ENCODE peak calls at places on chromosomes 5 and 9, in nine cellular contexts. T is coronary artery; L is lower lobe of right lung; Y is pancreas; H is A673; M is foreskin fibroblast; C is PC-3; I is CD8-positive, alpha-beta T cell; S is psoas muscle. B is an unnamed sample.

GRCh38 chr5:31329722-31330121 is 136.2 kb downstream of the CDH6 start:
- DNase-seq in H (no peak), S (no peak), L (no peak), T (no peak), Y (no peak), M (peak; percentile 9), I (no peak), C (no peak), B (no peak)

GRCh38 chr9:116639251-116639741 is 47.8 kb upstream of the TRIM32 start:
- DNase-seq in I (no peak), S (no peak), T (no peak), L (no peak), M (peak; percentile 83), Y (no peak), C (no peak), H (no peak), B (no peak)

GRCh38 chr9:72807765-72808445 is 144.9 kb downstream of the ALDH1A1 start:
- DNase-seq in I (no peak), C (peak; percentile 29), M (peak; percentile 7), S (no peak), Y (no peak), L (no peak), H (peak; percentile 15), T (no peak), B (no peak)

GRCh38 chr5:179890751-179891682 is 16.7 kb downstream of the TBC1D9B start:
- DNase-seq in C (no peak), M (no peak), L (no peak), H (no peak), S (no peak), T (no peak), Y (no peak), I (no peak), B (no peak)

GRCh38 chr5:172499287-172499686 is 45.0 kb upstream of the SH3PXD2B start:
- DNase-seq in L (no peak), S (no peak), C (no peak), M (no peak), H (no peak), Y (no peak), I (no peak), T (peak; percentile 16), B (no peak)

GRCh38 chr5:73816656-73817420 is 190.8 kb downstream of the ARHGEF28 start:
- DNase-seq in I (no peak), M (peak; percentile 92), T (no peak), S (no peak), H (no peak), L (no peak), C (no peak), Y (no peak), B (peak; percentile 63)

GRCh38 chr5:87394407-87394806 is 18.3 kb downstream of the CCNH start:
- DNase-seq in L (no peak), T (no peak), S (no peak), I (no peak), C (peak; percentile 86), Y (no peak), H (no peak), M (peak; percentile 78), B (peak; percentile 38)

GRCh38 chr9:13266172-13266571 is 13.3 kb downstream of the MPDZ start:
- DNase-seq in C (no peak), S (no peak), I (no peak), L (no peak), T (no peak), Y (no peak), H (no peak), M (peak; percentile 29), B (no peak)

GRCh38 chr5:177957241-177957640 is 38.8 kb downstream of the PROP1 start:
- DNase-seq in T (no peak), M (no peak), H (no peak), C (no peak), Y (no peak), I (no peak), L (no peak), S (no peak), B (no peak)

GRCh38 chr9:121545875-121546423 is 46.3 kb upstream of the GGTA1 start:
- DNase-seq in H (peak; percentile 90), Y (peak; percentile 95), L (peak; percentile 97), C (peak; percentile 91), M (peak; percentile 98), T (peak; percentile 95), S (peak; percentile 97), I (peak; percentile 57), B (peak; percentile 61)

GRCh38 chr5:159550951-159551350 is 220.7 kb upstream of the IL12B start:
- DNase-seq in H (no peak), T (no peak), M (peak; percentile 43), I (no peak), C (no peak), S (no peak), Y (no peak), L (no peak), B (no peak)

GRCh38 chr5:177023247-177023703 is 779 bp downstream of the ZNF346 start:
- DNase-seq in M (peak; percentile 42), Y (no peak), S (no peak), T (peak; percentile 74), H (peak; percentile 24), C (peak; percentile 25), L (no peak), I (peak; percentile 18), B (no peak)

GRCh38 chr5:114305402-114306207 is 56.3 kb upstream of the KCNN2 start:
- DNase-seq in Y (no peak), M (peak; percentile 75), H (peak; percentile 8), L (no peak), I (no peak), S (no peak), C (peak; percentile 5), T (no peak), B (no peak)

GRCh38 chr9:128159073-128159783 is 837 bp upstream of the BBLN start:
- DNase-seq in I (peak; percentile 72), S (peak; percentile 43), Y (no peak), T (no peak), H (no peak), C (no peak), L (no peak), M (no peak), B (no peak)

GRCh38 chr5:157143127-157143959 is 678 bp upstream of the MED7 start:
- DNase-seq in I (peak; percentile 61), L (peak; percentile 67), T (no peak), Y (peak; percentile 50), M (peak; percentile 55), S (peak; percentile 59), H (peak; percentile 40), C (no peak), B (no peak)

DNA sequence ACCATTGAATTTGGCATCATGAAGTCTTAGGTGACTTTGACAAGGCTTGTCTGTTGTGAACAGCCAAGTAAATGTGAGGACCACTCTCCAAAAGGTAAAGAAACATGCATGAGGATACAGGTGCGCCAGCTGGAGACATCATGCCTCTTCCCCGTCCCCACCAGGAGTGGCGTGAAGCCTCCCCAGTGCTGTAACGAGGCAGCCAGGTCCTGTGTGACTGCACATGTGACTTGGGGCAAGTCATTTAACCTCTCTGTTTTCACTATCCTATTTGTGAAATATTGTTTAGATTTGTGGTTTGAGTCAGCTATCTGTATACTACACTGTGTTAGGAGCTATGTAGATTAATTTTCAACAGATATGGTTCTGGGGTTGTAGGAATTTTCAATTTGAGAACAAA is 65.0 kb downstream of the DOCK8 start:
- DNase-seq in I (peak; percentile 19), S (no peak), C (no peak), T (no peak), M (no peak), Y (no peak), H (no peak), L (no peak), B (no peak)
- TF ChIP-seq CTCF in I (no peak), S (no peak), C (no peak), T (no peak), M (no peak), Y (no peak), H (no peak), L (no peak), B (no peak)

GRCh38 chr9:17433526-17433925 is 145.3 kb upstream of the SH3GL2 start:
- DNase-seq in T (no peak), L (no peak), H (no peak), I (no peak), C (no peak), S (no peak), M (no peak), Y (no peak), B (no peak)
- TF ChIP-seq CTCF in T (no peak), L (no peak), H (no peak), I (no peak), C (no peak), S (no peak), M (no peak), Y (no peak), B (no peak)

DNA sequence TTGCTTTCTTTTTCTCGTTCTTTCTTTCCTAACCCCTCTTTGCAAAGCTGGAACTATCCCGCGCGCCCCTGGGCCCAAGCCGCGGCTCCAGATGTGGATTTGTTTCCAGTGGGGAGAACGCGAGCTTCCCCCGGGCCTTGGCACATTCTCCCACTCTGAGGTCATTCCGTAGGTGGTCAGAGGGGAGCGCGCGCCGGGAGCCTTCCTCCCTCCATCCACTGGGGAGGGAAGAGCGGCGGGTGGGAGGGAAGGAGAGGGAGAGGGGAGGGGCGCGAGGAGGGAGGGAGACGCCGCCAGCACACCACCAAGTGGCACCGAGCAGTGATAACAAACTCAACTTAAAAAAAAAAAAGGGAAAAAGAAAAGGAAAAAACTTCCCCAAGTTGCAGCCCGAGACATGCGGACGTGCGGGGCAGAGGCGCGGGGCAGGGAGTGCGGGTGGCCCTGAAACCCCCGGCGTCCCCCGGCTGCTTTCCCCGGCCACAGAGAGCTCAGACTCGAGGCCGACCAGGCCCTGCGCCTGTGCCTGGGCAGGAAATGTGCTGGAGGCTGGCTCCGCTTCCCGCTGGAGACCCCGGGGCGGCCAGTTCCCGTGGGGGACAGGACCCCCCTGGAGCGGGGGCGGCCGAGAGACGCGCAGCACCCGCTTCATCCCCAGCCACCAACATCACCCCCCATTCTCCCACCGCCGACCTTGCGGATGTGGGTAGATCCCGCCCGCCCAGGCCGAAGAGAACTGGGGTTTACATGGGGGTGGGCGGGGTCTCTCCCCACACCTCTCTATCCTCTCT is 3.1 kb downstream of the IER5L start:
- DNase-seq in T (peak; percentile 92), M (peak; percentile 98), S (peak; percentile 90), H (peak; percentile 85), I (peak; percentile 51), Y (peak; percentile 88), L (peak; percentile 82), C (peak; percentile 68), B (peak; percentile 79)
- TF ChIP-seq CTCF in T (no peak), M (peak; percentile 10), S (no peak), H (peak; percentile 37), I (no peak), Y (no peak), L (no peak), C (no peak), B (peak; percentile 15)

DNA sequence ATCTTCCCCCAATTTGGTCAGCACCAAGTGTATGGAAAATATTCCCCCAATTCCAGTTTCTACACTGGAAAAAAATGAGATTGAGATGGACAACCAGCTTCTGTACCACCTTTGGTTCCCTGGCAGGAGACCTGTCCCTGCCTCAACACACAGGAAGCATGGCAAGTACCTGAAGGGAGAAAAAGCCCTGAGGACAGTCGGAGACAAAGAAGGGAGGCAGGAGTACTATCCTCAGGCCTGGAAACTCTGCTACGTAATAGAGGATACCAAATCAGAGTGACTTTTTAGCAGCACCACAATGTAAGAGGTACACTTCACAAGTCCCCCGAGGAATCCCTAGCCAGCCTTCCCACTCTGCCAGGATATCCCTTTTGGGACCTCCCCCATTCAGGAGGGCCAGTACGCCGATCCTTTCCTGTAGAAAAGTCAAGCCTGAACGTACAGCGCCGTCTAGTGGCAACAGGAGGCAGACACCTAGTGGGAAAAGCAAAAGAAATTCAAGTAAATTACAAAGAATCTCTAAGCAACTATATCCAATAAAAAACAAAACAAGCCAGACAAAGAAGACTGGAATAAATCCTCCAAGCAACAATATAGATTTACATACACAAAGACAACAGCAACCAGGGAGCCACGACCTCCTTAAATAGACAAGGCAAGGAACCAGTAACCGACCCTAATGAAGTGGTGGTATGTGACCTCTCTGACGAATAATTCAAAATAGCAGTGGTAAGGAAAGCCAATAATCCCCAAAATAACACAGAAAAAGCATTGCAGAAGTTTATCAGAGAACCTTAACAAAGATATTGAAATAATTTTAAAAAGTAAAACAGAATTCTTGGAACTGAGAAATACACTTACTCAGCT is 63.3 kb upstream of the SLCO6A1 start:
- DNase-seq in Y (no peak), S (no peak), I (no peak), H (peak; percentile 72), M (peak; percentile 17), C (peak; percentile 71), L (peak; percentile 46), T (no peak), B (no peak)
- TF ChIP-seq CTCF in Y (no peak), S (peak; percentile 23), I (no peak), H (peak; percentile 94), M (peak; percentile 66), C (peak; percentile 99), L (peak; percentile 52), T (no peak), B (peak; percentile 81)